ENCODE peak calls at places on chromosomes 5 and 9, in eight cellular contexts. L is suprapubic skin; Q is activated CD8-positive, alpha-beta T cell treated with anti-CD3 and anti-CD28 coated beads for 36 hours; J is K562; D is fibroblast of lung; X is GM13977; I is H1; C is mesothelial cell of epicardium. E is an unnamed sample.

GRCh38 chr9:6418764-6419163 is 5.8 kb downstream of the UHRF2 start:
- DNase-seq in L (no peak), C (no peak), J (no peak), Q (no peak), D (no peak), X (no peak), I (no peak), E (no peak)

GRCh38 chr5:58259685-58260152 is 200.2 kb downstream of the PLK2 start:
- DNase-seq in J (no peak), X (no peak), Q (no peak), I (no peak), D (peak), C (peak), L (no peak), E (no peak)

GRCh38 chr9:102779341-102779740 is 215.8 kb upstream of the CYLC2 start:
- DNase-seq in J (no peak), C (no peak), D (no peak), X (no peak), L (no peak), I (no peak), Q (no peak), E (no peak)

GRCh38 chr5:31408814-31409213 is 123.1 kb downstream of the DROSHA start:
- DNase-seq in D (peak), C (no peak), X (no peak), J (peak), I (no peak), Q (no peak), L (no peak), E (no peak)

GRCh38 chr9:126111556-126111955 is 215.1 kb upstream of the MVB12B start:
- DNase-seq in J (no peak), D (no peak), C (no peak), L (no peak), X (no peak), I (no peak), Q (no peak), E (no peak)

GRCh38 chr5:141101059-141101458 is 786 bp downstream of the PCDHB3 start:
- DNase-seq in Q (no peak), C (no peak), J (no peak), I (no peak), D (no peak), X (no peak), L (no peak), E (no peak)

GRCh38 chr9:38641985-38642864 is 21.8 kb upstream of the ANKRD18A start:
- DNase-seq in I (peak), D (peak), J (peak), Q (peak), C (no peak), L (no peak), X (peak), E (peak)

GRCh38 chr9:35649431-35650340 is 1.0 kb downstream of the SIT1 start:
- DNase-seq in J (peak), X (peak), L (no peak), I (no peak), C (no peak), D (no peak), Q (peak), E (no peak)

GRCh38 chr5:65874241-65874640 is 52.1 kb upstream of the ERBIN start:
- DNase-seq in J (no peak), Q (no peak), D (peak), X (no peak), I (no peak), L (no peak), C (no peak), E (no peak)

GRCh38 chr9:121735065-121735791 is 83.8 kb downstream of the DAB2IP start:
- DNase-seq in X (peak), L (no peak), Q (peak), C (no peak), D (peak), J (peak), I (peak), E (peak)

DNA sequence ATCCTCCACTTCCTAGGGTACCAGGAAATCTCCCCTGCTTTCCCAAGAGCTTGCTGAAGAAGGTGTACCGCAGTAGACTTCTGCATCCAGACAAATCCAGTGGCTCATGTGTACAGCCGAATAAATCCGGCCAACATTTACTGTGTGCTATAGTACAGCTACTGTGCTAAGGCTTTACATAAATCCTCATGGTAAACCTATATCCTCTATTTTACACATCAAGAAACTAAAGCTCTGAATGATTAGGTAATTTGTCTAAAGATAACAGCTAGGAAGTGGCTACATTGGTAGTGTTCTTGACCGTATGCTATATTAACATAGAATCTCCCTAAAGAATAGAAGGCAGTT is 511 bp upstream of the WDR41 start:
- DNase-seq in C (no peak), I (no peak), J (no peak), L (no peak), X (no peak), D (no peak), Q (no peak), E (no peak)
- TF ChIP-seq CTCF in C (peak), I (no peak), J (no peak), L (no peak), X (no peak), D (no peak), Q (peak), E (no peak)

GRCh38 chr5:172770675-172771438 is at the start of gene DUSP1:
- DNase-seq in Q (peak), D (peak), C (peak), L (peak), J (peak), I (peak), X (peak), E (peak)
- TF ChIP-seq CTCF in Q (peak), D (no peak), C (peak), L (peak), J (peak), I (no peak), X (peak), E (peak)

DNA sequence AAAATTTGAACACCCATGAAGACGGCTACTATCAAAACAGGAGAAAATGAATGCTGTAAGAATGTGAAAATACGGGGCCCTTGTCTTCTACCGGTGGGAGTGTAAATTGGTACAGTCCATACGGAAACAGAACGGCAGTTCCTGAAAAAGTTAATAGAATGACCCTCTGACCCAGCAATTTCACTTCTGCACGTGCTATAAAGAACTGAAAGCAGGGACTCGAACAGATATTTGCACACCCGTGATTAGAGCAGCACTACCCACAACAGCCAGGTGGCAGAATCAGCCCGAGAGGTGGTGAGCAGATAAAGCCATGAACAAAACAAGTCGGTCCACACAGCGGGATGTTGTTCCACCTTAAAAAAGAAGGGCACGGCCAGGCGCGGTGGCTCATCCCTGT is 22.6 kb upstream of the SLC12A7 start:
- DNase-seq in X (peak), C (no peak), D (no peak), I (no peak), Q (no peak), L (no peak), J (no peak), E (no peak)
- TF ChIP-seq CTCF in X (peak), C (peak), D (no peak), I (no peak), Q (no peak), L (no peak), J (peak), E (no peak)

DNA sequence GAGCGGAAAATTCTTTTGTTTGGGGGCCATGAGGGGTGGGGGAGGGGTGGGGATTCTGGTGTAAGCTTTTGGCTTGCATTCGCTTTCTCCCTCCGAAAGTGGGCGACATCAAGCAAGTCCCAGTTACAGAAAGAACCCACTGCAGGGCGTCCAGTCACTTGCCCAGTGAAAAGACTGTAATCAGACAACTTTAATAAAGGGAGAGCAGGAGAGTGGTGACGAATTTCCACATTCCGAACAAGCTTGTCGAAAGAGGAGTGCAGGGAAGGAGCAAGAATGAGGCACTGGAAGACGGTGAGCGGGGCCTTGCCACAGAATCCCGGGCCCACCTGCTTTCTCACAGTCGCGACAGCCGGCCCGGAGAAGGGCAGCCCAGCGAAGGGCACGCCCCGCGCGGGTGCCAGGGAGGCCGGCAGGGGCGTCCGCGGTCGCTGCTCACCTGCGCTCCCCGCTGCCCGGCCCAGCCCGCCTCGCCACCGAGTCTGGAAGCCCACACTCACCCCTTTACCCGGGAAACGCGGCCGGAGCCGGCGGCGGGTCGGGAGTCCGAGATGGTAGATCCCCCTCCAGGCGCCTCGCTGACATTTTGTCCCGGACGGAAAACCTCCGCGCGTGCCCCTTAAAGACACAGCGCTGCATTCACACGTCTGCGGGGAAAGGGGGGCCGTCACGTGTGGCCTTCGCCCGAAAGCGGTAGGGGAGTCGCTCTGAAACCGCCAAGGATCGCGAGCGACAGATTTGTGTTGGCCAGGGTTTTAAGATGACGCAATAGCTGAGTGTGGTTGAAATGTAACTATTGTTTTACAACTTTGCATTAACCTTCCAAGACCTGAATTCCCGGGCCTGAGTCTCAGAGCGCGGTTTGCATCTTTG is at the start of gene ZBED3:
- DNase-seq in Q (peak), J (no peak), D (peak), I (peak), X (peak), C (peak), L (peak), E (peak)
- TF ChIP-seq CTCF in Q (peak), J (no peak), D (peak), I (peak), X (peak), C (no peak), L (no peak), E (peak)

GRCh38 chr5:73311291-73312110 is 137.1 kb downstream of the FOXD1 start:
- DNase-seq in C (peak), Q (no peak), I (peak), J (no peak), X (no peak), D (peak), L (no peak), E (no peak)

GRCh38 chr5:73312872-73313510 is 135.6 kb downstream of the FOXD1 start:
- DNase-seq in L (no peak), Q (no peak), J (no peak), I (no peak), X (no peak), D (no peak), C (no peak), E (no peak)

GRCh38 chr5:73314395-73315195 is 134.0 kb downstream of the FOXD1 start:
- DNase-seq in I (no peak), X (no peak), J (no peak), Q (no peak), L (no peak), D (peak), C (no peak), E (no peak)

GRCh38 chr5:73307645-73308346 is 134.8 kb downstream of the TMEM174 start:
- DNase-seq in I (no peak), X (no peak), D (no peak), L (no peak), Q (no peak), C (no peak), J (no peak), E (no peak)

DNA sequence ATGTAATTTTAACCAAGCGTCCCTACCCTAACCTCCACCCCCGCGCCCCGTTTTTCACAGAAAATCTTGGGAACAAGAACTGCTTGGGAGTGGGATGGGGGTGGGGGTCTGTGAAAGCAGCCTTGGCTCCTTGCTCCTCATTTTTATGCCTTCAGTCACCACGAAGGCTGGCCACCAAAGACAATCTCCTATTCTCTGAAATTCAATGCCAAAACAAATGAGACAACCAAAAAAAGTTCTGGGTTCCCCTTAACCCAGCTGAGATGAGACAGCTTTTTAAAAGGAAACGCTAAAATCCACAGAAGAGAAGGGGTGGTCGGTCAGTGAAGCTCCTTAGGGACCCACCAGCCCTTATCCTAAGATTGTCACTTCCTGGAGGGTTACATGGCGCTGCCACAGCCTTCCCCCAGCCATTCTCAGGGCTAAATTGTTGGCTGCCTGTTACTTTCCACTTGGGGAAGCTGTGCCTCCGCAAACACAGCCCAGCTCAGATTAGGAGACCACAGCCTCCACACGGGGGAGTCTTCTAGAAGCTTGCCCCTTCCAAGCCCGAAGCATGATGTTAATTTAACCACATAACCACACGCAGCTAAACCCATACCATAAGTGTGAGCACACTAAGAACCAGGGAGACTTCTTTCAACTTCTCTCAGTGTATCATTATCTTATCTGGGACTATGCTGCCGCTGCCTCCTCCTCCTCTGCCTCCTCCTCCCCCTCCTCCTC is 136.3 kb downstream of the FOXD1 start:
- DNase-seq in C (no peak), D (peak), J (peak), L (no peak), I (no peak), X (no peak), Q (peak), E (no peak)
- TF ChIP-seq CTCF in C (no peak), D (peak), J (peak), L (no peak), I (no peak), X (peak), Q (no peak), E (no peak)

GRCh38 chr9:115992834-115993233 is 160.8 kb upstream of the PAPPA start:
- DNase-seq in L (no peak), C (no peak), D (peak), I (no peak), J (no peak), X (no peak), Q (no peak), E (no peak)
- TF ChIP-seq CTCF in L (no peak), C (no peak), D (no peak), I (no peak), J (no peak), X (no peak), Q (no peak), E (no peak)

GRCh38 chr9:99749641-99750040 is 72.0 kb upstream of the NR4A3 start:
- DNase-seq in X (no peak), Q (no peak), J (no peak), L (no peak), I (no peak), D (no peak), C (no peak), E (no peak)
- TF ChIP-seq CTCF in X (no peak), Q (no peak), J (no peak), L (no peak), I (no peak), D (no peak), C (no peak), E (no peak)

DNA sequence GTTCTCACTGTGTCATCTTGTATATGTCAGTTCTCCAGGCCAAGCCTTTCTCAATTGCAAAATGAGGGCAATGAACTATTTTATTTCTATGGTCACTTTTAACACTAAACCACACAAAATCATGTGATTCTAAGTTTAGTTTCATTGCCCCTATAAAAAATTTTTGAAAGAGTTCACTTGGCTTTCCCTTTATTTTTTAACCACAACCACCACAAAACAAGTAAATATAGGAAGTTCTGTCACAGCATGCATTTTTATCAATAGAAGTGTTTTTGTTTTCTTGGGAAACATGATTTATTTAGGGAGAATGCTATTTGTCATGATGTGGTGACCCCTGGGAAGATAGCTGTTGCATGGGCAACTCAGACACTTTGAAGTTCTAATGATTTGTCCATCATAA is 169.1 kb downstream of the CSNK1G3 start:
- DNase-seq in C (no peak), D (no peak), Q (no peak), X (no peak), L (no peak), J (no peak), I (no peak), E (no peak)
- TF ChIP-seq CTCF in C (no peak), D (no peak), Q (no peak), X (no peak), L (no peak), J (no peak), I (no peak), E (no peak)

GRCh38 chr5:147510885-147511284 is 1.0 kb upstream of the DPYSL3 start:
- DNase-seq in I (no peak), J (no peak), L (no peak), Q (no peak), C (no peak), X (no peak), D (no peak), E (no peak)

GRCh38 chr5:147509041-147509709 is 693 bp downstream of the DPYSL3 start:
- DNase-seq in I (peak), J (no peak), C (peak), Q (no peak), D (no peak), L (peak), X (no peak), E (peak)

GRCh38 chr5:147508711-147509040 is 1.2 kb downstream of the DPYSL3 start:
- DNase-seq in D (peak), J (no peak), Q (no peak), C (no peak), L (no peak), X (no peak), I (no peak), E (no peak)

GRCh38 chr5:147507480-147508126 is 2.3 kb downstream of the DPYSL3 start:
- DNase-seq in C (no peak), J (no peak), D (peak), X (no peak), Q (no peak), I (no peak), L (no peak), E (no peak)

DNA sequence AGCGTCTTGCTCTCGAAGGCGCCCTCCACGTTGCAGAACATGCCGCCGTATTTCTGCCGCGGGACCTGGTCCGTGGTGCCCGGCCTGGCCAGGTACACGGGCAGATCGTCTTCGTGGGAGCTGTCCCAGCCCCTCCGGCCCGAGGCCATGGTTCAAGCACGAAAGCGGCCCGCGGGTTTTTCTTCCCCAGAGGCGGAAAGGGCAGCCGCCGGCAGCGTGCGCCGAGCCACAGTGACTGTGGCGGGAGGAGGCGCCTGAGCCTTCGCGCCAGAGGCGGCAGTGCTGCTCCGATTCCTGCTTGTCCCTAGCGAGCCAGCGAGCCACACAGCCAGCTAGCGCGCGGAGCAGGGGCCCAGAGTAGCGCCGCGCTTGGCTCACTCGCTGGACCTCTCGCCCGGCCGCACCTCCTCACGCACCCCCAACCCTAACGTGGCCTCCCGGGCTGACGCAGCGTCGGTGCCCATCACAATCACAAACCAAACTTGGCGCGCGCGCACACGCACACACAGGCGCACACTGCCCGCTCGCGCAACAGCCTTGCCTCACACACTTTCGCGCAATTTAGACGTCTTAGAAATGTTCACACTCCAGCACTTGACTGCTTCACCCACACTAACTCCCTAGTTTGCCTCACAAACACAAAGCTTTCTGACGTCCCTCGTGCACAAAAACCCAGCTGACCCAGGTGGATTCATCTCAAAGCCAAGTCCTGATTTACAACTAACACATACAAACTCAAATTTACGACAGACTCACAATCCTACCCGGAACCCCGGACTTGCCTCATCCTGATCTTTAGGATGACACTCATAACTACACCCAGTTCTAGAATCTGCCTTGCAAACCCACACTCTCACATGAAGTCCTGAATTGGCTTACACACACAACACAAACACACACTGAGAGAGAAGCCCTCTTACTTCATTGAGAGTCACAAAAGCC is at the start of gene DPYSL3:
- DNase-seq in D (peak), Q (peak), I (peak), X (peak), L (peak), C (peak), J (no peak), E (peak)
- TF ChIP-seq CTCF in D (no peak), Q (no peak), I (peak), X (no peak), L (no peak), C (no peak), J (no peak), E (no peak)